ENCODE peak calls at places on chromosomes 4 and X, in ten cellular contexts. Q, C, K, T, S, P, A, X, W and O are unnamed samples.

GRCh38 chr4:91064157-91064853 is 937.1 kb downstream of the CCSER1 start:
- DNase-seq in X (peak), S (peak), K (no peak), P (no peak), T (no peak), C (no peak), Q (peak), W (no peak), A (peak), O (no peak)

GRCh38 chrX:22526339-22526738 is 253.6 kb downstream of the CBLL2 start:
- DNase-seq in W (no peak), K (no peak), S (no peak), X (peak), A (no peak), C (no peak), Q (peak), T (no peak), P (peak), O (no peak)

GRCh38 chr4:25487155-25487554 is 110.1 kb downstream of the ANAPC4 start:
- DNase-seq in T (no peak), Q (no peak), A (no peak), S (no peak), W (no peak), P (no peak), X (no peak), C (no peak), K (no peak), O (no peak)

GRCh38 chrX:1323315-1323714 is 13.3 kb upstream of the IL3RA start:
- DNase-seq in T (peak), P (peak), Q (peak), W (no peak), A (peak), X (no peak), C (peak), K (peak), S (peak), O (no peak)

GRCh38 chrX:97547873-97548578 is 664.3 kb downstream of the RPA4 start:
- DNase-seq in T (no peak), S (no peak), K (no peak), X (no peak), W (no peak), Q (peak), C (no peak), P (no peak), A (peak), O (no peak)

GRCh38 chrX:153032397-153033118 is 23.7 kb upstream of the PNMA3 start:
- DNase-seq in C (peak), T (no peak), S (peak), P (peak), K (peak), Q (peak), X (no peak), A (peak), W (peak), O (no peak)

GRCh38 chrX:2819345-2820130 is 9.2 kb upstream of the GYG2 start:
- DNase-seq in S (peak), W (no peak), A (peak), Q (peak), C (no peak), P (peak), K (peak), T (no peak), X (no peak), O (peak)

GRCh38 chrX:15567886-15568616 is 32.7 kb downstream of the ACE2 start:
- DNase-seq in P (no peak), S (no peak), X (no peak), K (no peak), W (no peak), C (no peak), Q (peak), T (no peak), A (peak), O (no peak)

GRCh38 chrX:152915541-152916241 is 17.8 kb downstream of the ZNF185 start:
- DNase-seq in A (peak), Q (peak), T (no peak), C (no peak), P (peak), S (no peak), X (no peak), W (no peak), K (no peak), O (no peak)

GRCh38 chr4:88897180-88897579 is 159.8 kb downstream of the FAM13A start:
- DNase-seq in S (no peak), A (no peak), X (no peak), W (no peak), T (no peak), K (no peak), Q (no peak), P (no peak), C (no peak), O (no peak)

GRCh38 chr4:25088342-25088952 is 57.7 kb upstream of the LGI2 start:
- DNase-seq in X (no peak), A (no peak), Q (peak), C (no peak), P (no peak), W (no peak), K (no peak), S (no peak), T (peak), O (no peak)

DNA sequence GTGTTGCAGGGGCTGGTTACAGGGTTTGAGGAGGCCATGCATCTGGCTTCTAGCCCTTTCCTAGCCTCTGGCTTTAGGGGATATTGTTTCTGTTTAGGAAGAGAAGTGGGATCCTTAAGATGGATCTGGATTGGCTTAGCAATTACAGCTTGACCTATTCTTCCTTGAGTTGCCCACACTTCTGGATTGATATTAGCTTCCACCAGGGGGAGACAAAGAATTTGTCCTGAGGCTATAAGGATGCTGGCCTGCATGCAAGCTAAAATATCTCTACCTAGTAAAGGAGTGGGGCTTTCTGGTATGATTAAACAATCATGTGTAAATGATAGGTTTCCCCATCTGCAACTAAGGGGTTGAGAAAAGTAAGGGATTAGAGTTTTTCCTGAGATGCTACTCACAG is 117.2 kb downstream of the TEX13C start:
- DNase-seq in A (peak), X (no peak), T (no peak), Q (peak), W (no peak), K (no peak), C (no peak), P (peak), S (no peak), O (no peak)
- TF ChIP-seq CTCF in A (peak), X (peak), T (no peak), Q (peak), W (peak), K (no peak), C (peak), P (peak), S (no peak), O (no peak)

GRCh38 chrX:136192135-136192534 is 44.8 kb downstream of the FHL1 start:
- DNase-seq in P (no peak), K (no peak), A (no peak), W (no peak), C (no peak), S (no peak), T (no peak), Q (no peak), X (no peak), O (no peak)

GRCh38 chrX:136191171-136191570 is 43.8 kb downstream of the FHL1 start:
- DNase-seq in Q (no peak), K (no peak), W (no peak), X (no peak), A (no peak), C (no peak), T (no peak), P (no peak), S (no peak), O (no peak)

GRCh38 chrX:136193771-136194170 is 46.4 kb downstream of the FHL1 start:
- DNase-seq in K (no peak), C (no peak), S (no peak), X (no peak), T (no peak), A (no peak), W (no peak), Q (no peak), P (no peak), O (no peak)

GRCh38 chrX:136194546-136194945 is 47.2 kb downstream of the FHL1 start:
- DNase-seq in K (no peak), X (no peak), T (no peak), S (no peak), A (no peak), P (no peak), W (no peak), C (no peak), Q (no peak), O (no peak)

GRCh38 chrX:136192839-136193414 is 45.6 kb downstream of the FHL1 start:
- DNase-seq in C (no peak), Q (peak), W (no peak), A (no peak), S (no peak), P (no peak), K (no peak), T (no peak), X (no peak), O (no peak)
- H3K4me3 ChIP-seq in C (no peak), Q (no peak), W (no peak), A (no peak), S (no peak), P (no peak), K (no peak), T (no peak), X (no peak), O (no peak)

DNA sequence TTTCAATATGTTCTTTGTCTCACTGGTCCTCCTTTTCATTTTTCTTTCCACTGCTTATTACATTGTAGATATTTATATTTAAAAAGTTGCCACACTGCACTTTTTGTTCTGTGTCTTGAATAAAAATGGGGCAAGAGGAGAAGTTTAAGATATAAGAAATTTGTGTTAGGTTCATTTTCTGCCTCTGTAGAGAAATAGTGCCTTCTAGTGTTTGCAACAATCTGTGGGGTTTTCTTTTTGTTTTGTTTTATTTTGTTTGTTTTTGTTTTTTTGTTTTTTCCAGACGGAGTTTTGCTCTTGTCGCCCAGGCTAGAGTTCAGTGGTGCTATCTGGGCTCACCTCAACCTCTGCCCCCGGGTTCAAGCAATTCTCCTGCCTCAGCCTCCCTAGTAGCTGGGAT is 20.1 kb upstream of the SMIM14 start:
- DNase-seq in P (no peak), S (no peak), Q (peak), T (no peak), K (no peak), C (no peak), W (no peak), A (no peak), X (no peak), O (no peak)
- TF ChIP-seq CTCF in P (no peak), S (no peak), Q (peak), T (no peak), K (peak), C (no peak), W (peak), A (peak), X (peak), O (peak)

GRCh38 chr4:105895609-105896460 is 564 bp downstream of the NPNT start:
- DNase-seq in W (no peak), Q (peak), K (peak), X (no peak), P (peak), C (peak), T (no peak), A (peak), S (peak), O (no peak)
- H3K4me3 ChIP-seq in W (peak), Q (no peak), K (peak), X (peak), P (peak), C (peak), T (no peak), A (peak), S (peak), O (peak)

GRCh38 chr4:47109379-47109778 is 78.0 kb downstream of the GABRB1 start:
- DNase-seq in S (no peak), A (no peak), T (no peak), C (no peak), P (no peak), W (no peak), Q (no peak), X (no peak), K (no peak), O (no peak)
- TF ChIP-seq CTCF in S (no peak), A (no peak), T (no peak), C (no peak), P (no peak), W (no peak), Q (no peak), X (no peak), K (no peak), O (no peak)

GRCh38 chr4:16674133-16674532 is 224.3 kb downstream of the LDB2 start:
- DNase-seq in W (no peak), P (no peak), C (no peak), A (no peak), S (no peak), X (no peak), T (no peak), Q (no peak), K (no peak), O (no peak)

GRCh38 chr4:16670726-16671125 is 227.7 kb downstream of the LDB2 start:
- DNase-seq in X (no peak), K (no peak), T (no peak), S (no peak), C (no peak), Q (no peak), A (no peak), P (no peak), W (no peak), O (no peak)

GRCh38 chr4:16677545-16677944 is 220.9 kb downstream of the LDB2 start:
- DNase-seq in W (no peak), C (no peak), Q (peak), P (no peak), T (no peak), K (no peak), S (no peak), X (no peak), A (no peak), O (no peak)

GRCh38 chr4:16676247-16676646 is 222.2 kb downstream of the LDB2 start:
- DNase-seq in P (no peak), W (no peak), A (no peak), S (no peak), X (no peak), T (no peak), K (no peak), C (no peak), Q (no peak), O (no peak)
- H3K4me3 ChIP-seq in P (no peak), W (no peak), A (no peak), S (no peak), X (no peak), T (no peak), K (no peak), C (no peak), Q (no peak), O (no peak)

DNA sequence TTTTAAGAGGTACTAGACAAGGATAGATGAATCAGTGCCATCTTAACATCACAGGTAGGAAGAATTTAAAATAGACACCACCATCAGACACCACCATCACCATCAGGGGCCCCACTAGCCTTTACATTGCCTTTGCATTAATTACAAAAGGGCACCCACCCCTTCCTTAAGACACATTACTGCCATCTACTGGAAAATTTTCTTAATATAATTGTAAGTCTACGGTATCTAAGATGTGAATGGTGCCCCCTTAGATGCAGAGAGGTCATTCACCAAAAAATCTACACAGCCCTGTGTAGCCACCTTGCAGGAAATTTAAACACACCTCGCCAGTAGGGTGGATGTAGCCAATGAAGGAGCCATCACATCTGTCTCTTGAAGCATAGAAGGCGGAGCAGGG is 184.1 kb downstream of the MID1IP1 start:
- DNase-seq in K (no peak), P (peak), Q (peak), X (no peak), T (no peak), A (no peak), S (no peak), W (no peak), C (no peak), O (no peak)
- TF ChIP-seq CTCF in K (no peak), P (no peak), Q (no peak), X (no peak), T (peak), A (no peak), S (no peak), W (peak), C (peak), O (peak)

DNA sequence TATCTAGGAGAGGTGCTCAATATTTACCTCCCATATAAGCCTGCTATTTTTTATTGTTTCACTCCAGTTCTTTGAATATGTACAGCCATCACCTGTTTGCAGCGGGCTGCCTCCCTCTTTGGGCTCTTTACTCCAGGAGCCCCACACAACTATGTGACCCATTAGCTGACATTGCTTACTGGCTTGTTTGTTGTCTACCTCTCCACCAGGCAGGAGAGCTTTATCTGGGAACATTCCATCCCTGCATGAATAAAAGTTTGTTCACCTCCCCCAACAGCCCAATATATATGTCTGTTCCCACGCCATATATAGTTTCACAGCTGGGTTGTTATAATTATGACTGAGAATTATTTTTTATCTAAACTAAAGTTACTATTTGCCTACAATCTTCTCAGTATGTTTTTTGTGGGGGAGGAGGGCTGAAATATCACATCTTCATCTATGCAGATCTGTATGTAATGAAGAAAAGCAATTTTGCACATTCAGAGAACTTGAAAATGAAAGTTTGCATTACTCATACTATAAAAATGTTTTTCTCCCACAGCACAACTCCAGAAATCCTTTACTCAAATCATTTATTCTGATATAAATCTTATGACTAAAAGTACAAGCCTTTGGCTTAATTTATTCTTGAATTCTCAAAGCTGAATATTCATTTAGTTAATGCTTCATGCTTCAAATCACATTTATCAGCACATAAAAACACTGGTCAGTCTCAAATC is 61.2 kb upstream of the DAPP1 start:
- DNase-seq in W (no peak), K (no peak), T (no peak), C (no peak), Q (peak), X (no peak), P (no peak), S (no peak), A (no peak), O (no peak)
- H3K4me3 ChIP-seq in W (no peak), K (no peak), T (no peak), C (no peak), Q (no peak), X (no peak), P (no peak), S (no peak), A (no peak), O (no peak)

GRCh38 chr4:7721984-7722551 is 217.6 kb downstream of the AFAP1 start:
- DNase-seq in T (no peak), W (no peak), S (no peak), A (no peak), X (no peak), Q (peak), P (no peak), C (no peak), K (no peak), O (no peak)
- TF ChIP-seq CTCF in T (no peak), W (no peak), S (no peak), A (peak), X (no peak), Q (peak), P (peak), C (peak), K (no peak), O (no peak)

DNA sequence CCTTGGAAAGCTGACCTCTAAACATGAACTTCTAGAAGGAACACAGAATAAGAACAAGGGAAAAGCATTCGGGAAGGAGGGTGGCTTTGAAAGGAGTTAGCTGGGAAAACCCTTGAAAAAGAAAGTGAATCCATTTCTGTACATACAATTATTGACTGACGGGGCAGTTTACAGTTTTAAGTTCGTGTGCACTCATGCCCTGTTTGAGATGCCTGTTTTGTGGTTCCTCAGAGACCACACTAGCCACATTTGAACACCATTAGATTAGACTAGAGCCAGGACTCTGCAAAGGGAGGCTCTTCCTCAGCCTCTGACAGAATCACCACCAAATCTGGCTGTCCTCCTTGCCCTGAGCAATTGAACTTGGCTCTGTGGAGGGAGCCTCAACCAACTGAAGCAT is 158.3 kb downstream of the PALLD start:
- DNase-seq in X (no peak), T (no peak), K (no peak), S (no peak), A (no peak), Q (no peak), C (no peak), P (no peak), W (no peak), O (no peak)
- H3K4me3 ChIP-seq in X (no peak), T (no peak), K (peak), S (no peak), A (no peak), Q (no peak), C (no peak), P (no peak), W (no peak), O (no peak)